ENCODE peak calls at places on chromosome 16, in nine cellular contexts. A is NCI-H345; O is stimulated activated CD4-positive, alpha-beta T cell treated with anti-CD3 and anti-CD28 coated beads, Interleukin-1b, Interleukin-23, amount 100 ng/mL, for 48 hours; J is EL; M is NCI-H1092; X is dorsolateral prefrontal cortex; U is HFFc6; E is activated T-cell treated with anti-CD3 and anti-CD28 coated beads, Interleukin-2, amount 50 U/mL, for 72 hours; Q is foreskin melanocyte. V is an unnamed sample.

GRCh38 chr16:27208809-27209208 is 5.5 kb downstream of the KDM8 start:
- DNase-seq in A (no peak), O (no peak), J (no peak), M (no peak), X (no peak), U (no peak), E (no peak), Q (no peak), V (no peak)

GRCh38 chr16:17342031-17342430 is 128.7 kb downstream of the XYLT1 start:
- DNase-seq in A (no peak), O (no peak), J (no peak), M (no peak), X (no peak), U (no peak), E (no peak), Q (no peak), V (peak; percentile 42)

GRCh38 chr16:49489686-49490320 is 116.2 kb downstream of the C16orf78 start:
- DNase-seq in A (no peak), O (no peak), J (no peak), M (no peak), X (peak; percentile 17), U (no peak), E (no peak), Q (no peak), V (no peak)

GRCh38 chr16:72111653-72112451 is 18.2 kb downstream of the DHX38 start:
- DNase-seq in A (no peak), O (no peak), J (no peak), M (no peak), X (no peak), U (no peak), E (no peak), Q (no peak), V (no peak)

GRCh38 chr16:64121473-64121872 is 1000.4 kb downstream of the CDH11 start:
- DNase-seq in A (no peak), O (no peak), J (peak; percentile 47), M (no peak), X (no peak), U (peak; percentile 63), E (no peak), Q (no peak), V (no peak)

GRCh38 chr16:53752566-53752965 is 48.6 kb downstream of the FTO start:
- DNase-seq in A (no peak), O (no peak), J (no peak), M (no peak), X (no peak), U (no peak), E (no peak), Q (no peak), V (no peak)

GRCh38 chr16:48592839-48593429 is 17.0 kb downstream of the N4BP1 start:
- DNase-seq in A (no peak), O (no peak), J (no peak), M (no peak), X (no peak), U (no peak), E (no peak), Q (peak; percentile 21), V (no peak)

GRCh38 chr16:48526958-48527331 is 83.0 kb downstream of the N4BP1 start:
- DNase-seq in A (no peak), O (no peak), J (no peak), M (no peak), X (no peak), U (no peak), E (no peak), Q (no peak), V (no peak)

GRCh38 chr16:50296807-50297206 is 30.5 kb downstream of the ADCY7 start:
- DNase-seq in A (no peak), O (no peak), J (no peak), M (no peak), X (no peak), U (no peak), E (no peak), Q (no peak), V (no peak)

GRCh38 chr16:88665148-88665547 is 2.3 kb upstream of the MVD start:
- DNase-seq in A (no peak), O (no peak), J (no peak), M (no peak), X (no peak), U (no peak), E (no peak), Q (no peak), V (no peak)

GRCh38 chr16:4176794-4177438 is 60.7 kb upstream of the ADCY9 start:
- DNase-seq in A (peak; percentile 55), O (no peak), J (peak; percentile 71), M (no peak), X (no peak), U (peak; percentile 50), E (peak; percentile 9), Q (no peak), V (no peak)

GRCh38 chr16:88983771-88984687 is 7.0 kb upstream of the CBFA2T3 start:
- DNase-seq in A (no peak), O (no peak), J (no peak), M (no peak), X (no peak), U (no peak), E (peak; percentile 10), Q (no peak), V (no peak)

GRCh38 chr16:20879175-20880053 is 20.7 kb downstream of the DCUN1D3 start:
- DNase-seq in A (no peak), O (no peak), J (peak; percentile 62), M (no peak), X (no peak), U (peak; percentile 58), E (no peak), Q (no peak), V (no peak)

GRCh38 chr16:46894011-46894672 is 10.0 kb downstream of the GPT2 start:
- DNase-seq in A (no peak), O (no peak), J (no peak), M (no peak), X (peak; percentile 88), U (no peak), E (no peak), Q (no peak), V (no peak)

GRCh38 chr16:12092347-12092882 is 115.9 kb downstream of the SNX29 start:
- DNase-seq in A (no peak), O (no peak), J (peak; percentile 78), M (no peak), X (no peak), U (peak; percentile 71), E (no peak), Q (peak; percentile 80), V (no peak)

GRCh38 chr16:67165121-67166034 is 833 bp downstream of the HSF4 start:
- DNase-seq in A (no peak), O (no peak), J (no peak), M (no peak), X (no peak), U (no peak), E (no peak), Q (no peak), V (no peak)

GRCh38 chr16:65909310-65910050 is 457.0 kb upstream of the CDH5 start:
- DNase-seq in A (peak; percentile 29), O (no peak), J (peak; percentile 3), M (peak; percentile 6), X (no peak), U (peak; percentile 2), E (no peak), Q (no peak), V (no peak)

GRCh38 chr16:392450-393027 is 4.5 kb upstream of the NME4 start:
- DNase-seq in A (no peak), O (peak; percentile 56), J (no peak), M (no peak), X (no peak), U (no peak), E (peak; percentile 37), Q (no peak), V (no peak)